ENCODE peak calls at places on chromosomes 16 and 17, in eight cellular contexts. One of them, this sample, is unnamed.

GRCh38 chr16:57648590-57649442 is 19.3 kb upstream of the ADGRG3 start:
- DNase-seq in fibroblast of pulmonary artery: peak; percentile 85
- DNase-seq in SK-N-SH: peak; percentile 93
- DNase-seq in naive thymus-derived CD4-positive, alpha-beta T cell: peak; percentile 63
- DNase-seq in prostate gland: peak; percentile 70
- DNase-seq in uterus: peak; percentile 69
- DNase-seq in neuronal stem cell: peak; percentile 82
- DNase-seq in epithelial cell of proximal tubule: no peak
- DNase-seq in this sample: peak; percentile 78

GRCh38 chr16:88936913-88937666 is 39.9 kb downstream of the CBFA2T3 start:
- DNase-seq in naive thymus-derived CD4-positive, alpha-beta T cell: no peak
- DNase-seq in epithelial cell of proximal tubule: no peak
- DNase-seq in fibroblast of pulmonary artery: no peak
- DNase-seq in uterus: no peak
- DNase-seq in SK-N-SH: no peak
- DNase-seq in neuronal stem cell: no peak
- DNase-seq in prostate gland: no peak
- DNase-seq in this sample: no peak

GRCh38 chr16:84498859-84499620 is 5.4 kb downstream of the MEAK7 start:
- DNase-seq in prostate gland: no peak
- DNase-seq in naive thymus-derived CD4-positive, alpha-beta T cell: no peak
- DNase-seq in uterus: no peak
- DNase-seq in fibroblast of pulmonary artery: no peak
- DNase-seq in epithelial cell of proximal tubule: no peak
- DNase-seq in neuronal stem cell: no peak
- DNase-seq in SK-N-SH: no peak
- DNase-seq in this sample: no peak

GRCh38 chr16:48291303-48291702 is 44.0 kb upstream of the ABCC11 start:
- DNase-seq in naive thymus-derived CD4-positive, alpha-beta T cell: no peak
- DNase-seq in uterus: no peak
- DNase-seq in neuronal stem cell: no peak
- DNase-seq in SK-N-SH: no peak
- DNase-seq in prostate gland: no peak
- DNase-seq in fibroblast of pulmonary artery: peak; percentile 67
- DNase-seq in epithelial cell of proximal tubule: no peak
- DNase-seq in this sample: no peak

GRCh38 chr16:11359370-11359769 is 14.1 kb downstream of the RMI2 start:
- DNase-seq in naive thymus-derived CD4-positive, alpha-beta T cell: no peak
- DNase-seq in neuronal stem cell: no peak
- DNase-seq in fibroblast of pulmonary artery: no peak
- DNase-seq in prostate gland: peak; percentile 74
- DNase-seq in uterus: no peak
- DNase-seq in SK-N-SH: no peak
- DNase-seq in epithelial cell of proximal tubule: peak; percentile 83
- DNase-seq in this sample: no peak

GRCh38 chr16:75282811-75283281 is 31.4 kb upstream of the BCAR1 start:
- DNase-seq in uterus: no peak
- DNase-seq in SK-N-SH: peak; percentile 63
- DNase-seq in naive thymus-derived CD4-positive, alpha-beta T cell: no peak
- DNase-seq in fibroblast of pulmonary artery: no peak
- DNase-seq in neuronal stem cell: no peak
- DNase-seq in prostate gland: no peak
- DNase-seq in epithelial cell of proximal tubule: no peak
- DNase-seq in this sample: peak; percentile 43

GRCh38 chr17:55258578-55259135 is 6.1 kb upstream of the HLF start:
- DNase-seq in epithelial cell of proximal tubule: no peak
- DNase-seq in prostate gland: no peak
- DNase-seq in SK-N-SH: no peak
- DNase-seq in naive thymus-derived CD4-positive, alpha-beta T cell: no peak
- DNase-seq in uterus: no peak
- DNase-seq in fibroblast of pulmonary artery: no peak
- DNase-seq in neuronal stem cell: no peak
- DNase-seq in this sample: no peak

GRCh38 chr17:50471009-50471905 is 2.6 kb upstream of the CHAD start:
- DNase-seq in uterus: no peak
- DNase-seq in epithelial cell of proximal tubule: no peak
- DNase-seq in neuronal stem cell: no peak
- DNase-seq in naive thymus-derived CD4-positive, alpha-beta T cell: no peak
- DNase-seq in fibroblast of pulmonary artery: no peak
- DNase-seq in prostate gland: no peak
- DNase-seq in SK-N-SH: no peak
- DNase-seq in this sample: no peak

GRCh38 chr17:19381741-19382444 is 3.6 kb downstream of the MAPK7 start:
- DNase-seq in neuronal stem cell: no peak
- DNase-seq in SK-N-SH: no peak
- DNase-seq in prostate gland: no peak
- DNase-seq in epithelial cell of proximal tubule: no peak
- DNase-seq in naive thymus-derived CD4-positive, alpha-beta T cell: no peak
- DNase-seq in uterus: no peak
- DNase-seq in fibroblast of pulmonary artery: no peak
- DNase-seq in this sample: no peak

GRCh38 chr17:29760771-29761682 is 138.3 kb upstream of the CORO6 start:
- DNase-seq in naive thymus-derived CD4-positive, alpha-beta T cell: peak; percentile 86
- DNase-seq in fibroblast of pulmonary artery: peak; percentile 89
- DNase-seq in SK-N-SH: peak; percentile 96
- DNase-seq in neuronal stem cell: peak; percentile 64
- DNase-seq in epithelial cell of proximal tubule: no peak
- DNase-seq in uterus: peak; percentile 88
- DNase-seq in prostate gland: peak; percentile 55
- DNase-seq in this sample: peak; percentile 84

GRCh38 chr16:66035096-66035495 is 331.4 kb upstream of the CDH5 start:
- DNase-seq in neuronal stem cell: no peak
- DNase-seq in naive thymus-derived CD4-positive, alpha-beta T cell: no peak
- DNase-seq in fibroblast of pulmonary artery: no peak
- DNase-seq in SK-N-SH: no peak
- DNase-seq in prostate gland: no peak
- DNase-seq in uterus: no peak
- DNase-seq in epithelial cell of proximal tubule: no peak
- DNase-seq in this sample: no peak

GRCh38 chr16:9050102-9050830 is 41.2 kb upstream of the HAPSTR1 start:
- DNase-seq in neuronal stem cell: no peak
- DNase-seq in epithelial cell of proximal tubule: no peak
- DNase-seq in SK-N-SH: peak; percentile 22
- DNase-seq in uterus: no peak
- DNase-seq in naive thymus-derived CD4-positive, alpha-beta T cell: no peak
- DNase-seq in fibroblast of pulmonary artery: peak; percentile 23
- DNase-seq in prostate gland: no peak
- DNase-seq in this sample: peak; percentile 12

GRCh38 chr16:85157813-85158701 is 45.8 kb upstream of the CIBAR2 start:
- DNase-seq in neuronal stem cell: peak; percentile 47
- DNase-seq in naive thymus-derived CD4-positive, alpha-beta T cell: no peak
- DNase-seq in prostate gland: no peak
- DNase-seq in epithelial cell of proximal tubule: no peak
- DNase-seq in SK-N-SH: peak; percentile 79
- DNase-seq in uterus: no peak
- DNase-seq in fibroblast of pulmonary artery: no peak
- DNase-seq in this sample: peak; percentile 53

GRCh38 chr17:79007504-79008381 is 1.8 kb downstream of the CANT1 start:
- DNase-seq in naive thymus-derived CD4-positive, alpha-beta T cell: no peak
- DNase-seq in fibroblast of pulmonary artery: no peak
- DNase-seq in prostate gland: no peak
- DNase-seq in epithelial cell of proximal tubule: no peak
- DNase-seq in uterus: peak; percentile 13
- DNase-seq in SK-N-SH: no peak
- DNase-seq in neuronal stem cell: no peak
- DNase-seq in this sample: no peak

GRCh38 chr16:80592273-80592672 is 51.5 kb downstream of the DYNLRB2 start:
- DNase-seq in SK-N-SH: no peak
- DNase-seq in fibroblast of pulmonary artery: no peak
- DNase-seq in neuronal stem cell: no peak
- DNase-seq in naive thymus-derived CD4-positive, alpha-beta T cell: no peak
- DNase-seq in prostate gland: no peak
- DNase-seq in uterus: no peak
- DNase-seq in epithelial cell of proximal tubule: no peak
- DNase-seq in this sample: no peak

GRCh38 chr16:2867987-2868789 is 10.2 kb upstream of the PRSS22 start:
- DNase-seq in epithelial cell of proximal tubule: no peak
- DNase-seq in SK-N-SH: peak; percentile 98
- DNase-seq in fibroblast of pulmonary artery: peak; percentile 94
- DNase-seq in uterus: peak; percentile 92
- DNase-seq in prostate gland: peak; percentile 93
- DNase-seq in naive thymus-derived CD4-positive, alpha-beta T cell: peak; percentile 94
- DNase-seq in neuronal stem cell: peak; percentile 86
- DNase-seq in this sample: peak; percentile 96
- H3K4me3 ChIP-seq in epithelial cell of proximal tubule: peak overlapping the region; percentile 68
- H3K4me3 ChIP-seq in SK-N-SH: peak overlapping the region; percentile 71
- H3K4me3 ChIP-seq in fibroblast of pulmonary artery: peak overlapping the region; percentile 64
- H3K4me3 ChIP-seq in uterus: peak overlapping the region; percentile 57
- H3K4me3 ChIP-seq in prostate gland: peak overlapping the region; percentile 46
- H3K4me3 ChIP-seq in naive thymus-derived CD4-positive, alpha-beta T cell: peak overlapping the region; percentile 70
- H3K4me3 ChIP-seq in neuronal stem cell: peak overlapping the region; percentile 59
- H3K4me3 ChIP-seq in this sample: peak overlapping the region; percentile 77

DNA sequence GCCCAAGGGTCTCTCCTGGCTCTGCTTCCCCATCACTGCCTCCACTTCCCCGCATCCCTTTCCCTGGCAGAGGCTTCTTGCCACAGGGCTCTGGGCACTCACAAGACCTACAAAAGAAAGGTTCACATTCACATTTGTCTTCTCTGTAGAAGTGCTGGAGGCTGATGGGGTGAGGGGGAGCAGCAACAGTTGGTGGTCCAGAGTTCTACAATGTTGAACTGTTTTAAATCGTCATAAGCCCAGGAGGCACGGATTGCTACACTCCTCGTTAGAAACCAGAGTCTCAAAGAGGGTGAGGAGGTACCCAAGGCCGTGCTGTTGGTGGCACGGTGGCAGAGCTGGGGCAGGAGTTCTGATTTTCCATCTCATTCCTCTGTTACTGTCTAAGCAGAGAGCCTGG is 5.8 kb upstream of the RAI1 start:
- DNase-seq in fibroblast of pulmonary artery: no peak
- DNase-seq in neuronal stem cell: no peak
- DNase-seq in prostate gland: no peak
- DNase-seq in uterus: no peak
- DNase-seq in naive thymus-derived CD4-positive, alpha-beta T cell: no peak
- DNase-seq in SK-N-SH: no peak
- DNase-seq in epithelial cell of proximal tubule: no peak
- DNase-seq in this sample: no peak
- H3K4me3 ChIP-seq in fibroblast of pulmonary artery: no peak overlapping the region
- H3K4me3 ChIP-seq in neuronal stem cell: no peak overlapping the region
- H3K4me3 ChIP-seq in prostate gland: no peak overlapping the region
- H3K4me3 ChIP-seq in uterus: no peak overlapping the region
- H3K4me3 ChIP-seq in naive thymus-derived CD4-positive, alpha-beta T cell: no peak overlapping the region
- H3K4me3 ChIP-seq in SK-N-SH: no peak overlapping the region
- H3K4me3 ChIP-seq in epithelial cell of proximal tubule: no peak overlapping the region
- H3K4me3 ChIP-seq in this sample: no peak overlapping the region

GRCh38 chr17:4901108-4901647 is 1.7 kb downstream of the CHRNE start:
- DNase-seq in prostate gland: no peak
- DNase-seq in SK-N-SH: no peak
- DNase-seq in fibroblast of pulmonary artery: no peak
- DNase-seq in uterus: no peak
- DNase-seq in neuronal stem cell: no peak
- DNase-seq in naive thymus-derived CD4-positive, alpha-beta T cell: no peak
- DNase-seq in epithelial cell of proximal tubule: no peak
- DNase-seq in this sample: no peak
- H3K4me3 ChIP-seq in prostate gland: no peak overlapping the region
- H3K4me3 ChIP-seq in SK-N-SH: no peak overlapping the region
- H3K4me3 ChIP-seq in fibroblast of pulmonary artery: no peak overlapping the region
- H3K4me3 ChIP-seq in uterus: no peak overlapping the region
- H3K4me3 ChIP-seq in neuronal stem cell: no peak overlapping the region
- H3K4me3 ChIP-seq in naive thymus-derived CD4-positive, alpha-beta T cell: no peak overlapping the region
- H3K4me3 ChIP-seq in epithelial cell of proximal tubule: no peak overlapping the region
- H3K4me3 ChIP-seq in this sample: no peak overlapping the region

GRCh38 chr16:53501216-53501859 is 1.7 kb downstream of the AKTIP start:
- DNase-seq in fibroblast of pulmonary artery: no peak
- DNase-seq in uterus: no peak
- DNase-seq in neuronal stem cell: no peak
- DNase-seq in epithelial cell of proximal tubule: no peak
- DNase-seq in naive thymus-derived CD4-positive, alpha-beta T cell: no peak
- DNase-seq in prostate gland: no peak
- DNase-seq in SK-N-SH: no peak
- DNase-seq in this sample: no peak
- H3K4me3 ChIP-seq in fibroblast of pulmonary artery: no peak overlapping the region
- H3K4me3 ChIP-seq in uterus: no peak overlapping the region
- H3K4me3 ChIP-seq in neuronal stem cell: peak overlapping the region; percentile 9
- H3K4me3 ChIP-seq in epithelial cell of proximal tubule: peak overlapping the region; percentile 81
- H3K4me3 ChIP-seq in naive thymus-derived CD4-positive, alpha-beta T cell: peak overlapping the region; percentile 58
- H3K4me3 ChIP-seq in prostate gland: no peak overlapping the region
- H3K4me3 ChIP-seq in SK-N-SH: peak overlapping the region; percentile 88
- H3K4me3 ChIP-seq in this sample: no peak overlapping the region

GRCh38 chr16:693364-693763 is 3.2 kb upstream of the WDR24 start:
- DNase-seq in epithelial cell of proximal tubule: no peak
- DNase-seq in SK-N-SH: no peak
- DNase-seq in fibroblast of pulmonary artery: no peak
- DNase-seq in uterus: no peak
- DNase-seq in neuronal stem cell: no peak
- DNase-seq in prostate gland: no peak
- DNase-seq in naive thymus-derived CD4-positive, alpha-beta T cell: no peak
- DNase-seq in this sample: no peak
- H3K4me3 ChIP-seq in epithelial cell of proximal tubule: no peak overlapping the region
- H3K4me3 ChIP-seq in SK-N-SH: no peak overlapping the region
- H3K4me3 ChIP-seq in fibroblast of pulmonary artery: no peak overlapping the region
- H3K4me3 ChIP-seq in uterus: no peak overlapping the region
- H3K4me3 ChIP-seq in neuronal stem cell: no peak overlapping the region
- H3K4me3 ChIP-seq in prostate gland: no peak overlapping the region
- H3K4me3 ChIP-seq in naive thymus-derived CD4-positive, alpha-beta T cell: no peak overlapping the region
- H3K4me3 ChIP-seq in this sample: no peak overlapping the region

DNA sequence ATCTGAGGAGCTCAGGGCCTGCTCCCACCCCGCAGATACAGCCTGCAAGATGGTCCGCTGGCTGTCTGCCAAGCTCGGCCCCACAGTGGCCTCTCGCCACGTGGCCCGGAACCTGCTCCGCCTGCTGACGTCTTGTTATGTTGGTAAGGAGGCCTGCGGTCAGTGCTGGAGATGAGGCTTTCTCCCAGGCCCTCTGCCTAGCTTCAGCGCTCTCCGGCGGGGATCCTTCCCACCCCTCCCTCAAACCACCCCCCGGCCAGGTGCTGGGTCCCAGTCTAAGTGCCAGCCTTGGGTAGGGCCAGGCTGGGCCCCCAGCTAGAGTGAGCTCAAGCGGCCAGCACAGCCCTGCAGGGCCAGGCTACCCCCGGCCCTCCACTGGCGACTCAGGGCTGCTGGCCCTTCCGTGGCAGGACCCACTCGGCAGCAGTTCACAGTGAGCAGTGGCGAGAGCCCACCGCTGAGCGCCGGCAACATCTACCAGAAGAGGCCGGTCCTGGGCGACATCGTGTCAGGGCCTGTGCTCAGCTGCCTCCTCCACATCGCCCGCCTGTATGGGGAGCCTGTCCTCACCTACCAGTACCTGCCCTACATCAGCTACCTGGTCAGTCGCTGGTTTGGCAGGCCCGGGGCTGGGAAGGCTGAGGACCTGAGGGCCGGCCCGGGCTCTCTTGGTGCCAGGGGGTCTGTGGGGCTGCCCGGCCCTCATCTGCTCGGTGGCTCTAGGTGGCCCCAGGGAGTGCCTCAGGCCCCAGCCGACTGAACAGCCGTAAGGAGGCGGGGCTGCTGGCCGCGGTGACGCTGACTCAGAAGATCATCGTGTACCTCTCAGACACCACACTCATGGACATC is 6.1 kb downstream of the WDR81 start:
- DNase-seq in epithelial cell of proximal tubule: no peak
- DNase-seq in SK-N-SH: peak; percentile 48
- DNase-seq in naive thymus-derived CD4-positive, alpha-beta T cell: peak; percentile 7
- DNase-seq in prostate gland: peak; percentile 81
- DNase-seq in neuronal stem cell: no peak
- DNase-seq in fibroblast of pulmonary artery: peak; percentile 90
- DNase-seq in uterus: peak; percentile 95
- DNase-seq in this sample: peak; percentile 84
- H3K4me3 ChIP-seq in epithelial cell of proximal tubule: no peak overlapping the region
- H3K4me3 ChIP-seq in SK-N-SH: no peak overlapping the region
- H3K4me3 ChIP-seq in naive thymus-derived CD4-positive, alpha-beta T cell: no peak overlapping the region
- H3K4me3 ChIP-seq in prostate gland: no peak overlapping the region
- H3K4me3 ChIP-seq in neuronal stem cell: no peak overlapping the region
- H3K4me3 ChIP-seq in fibroblast of pulmonary artery: no peak overlapping the region
- H3K4me3 ChIP-seq in uterus: peak overlapping the region; percentile 20
- H3K4me3 ChIP-seq in this sample: no peak overlapping the region

GRCh38 chr16:68367440-68367839 is 56.6 kb downstream of the PRMT7 start:
- DNase-seq in naive thymus-derived CD4-positive, alpha-beta T cell: no peak
- DNase-seq in uterus: no peak
- DNase-seq in fibroblast of pulmonary artery: no peak
- DNase-seq in epithelial cell of proximal tubule: no peak
- DNase-seq in neuronal stem cell: no peak
- DNase-seq in prostate gland: no peak
- DNase-seq in SK-N-SH: no peak
- DNase-seq in this sample: no peak
- H3K4me3 ChIP-seq in naive thymus-derived CD4-positive, alpha-beta T cell: no peak overlapping the region
- H3K4me3 ChIP-seq in uterus: no peak overlapping the region
- H3K4me3 ChIP-seq in fibroblast of pulmonary artery: no peak overlapping the region
- H3K4me3 ChIP-seq in epithelial cell of proximal tubule: no peak overlapping the region
- H3K4me3 ChIP-seq in neuronal stem cell: no peak overlapping the region
- H3K4me3 ChIP-seq in prostate gland: no peak overlapping the region
- H3K4me3 ChIP-seq in SK-N-SH: no peak overlapping the region
- H3K4me3 ChIP-seq in this sample: no peak overlapping the region

This sample was measured in BE2C.